ENCODE peak calls at places on chromosomes 6 and 20, in seven cellular contexts. U, F, T, B, P, A and R are unnamed samples.
A peak's percentile ranks its signal among the peaks of the same experiment; 100 is the strongest.

GRCh38 chr6:134168580-134169223 is 116.3 kb upstream of the SLC2A12 start:
- DNase-seq in B (no peak), T (no peak), A (no peak), U (no peak), P (no peak), F (no peak), R (no peak)

GRCh38 chr6:18405477-18406293 is 18.5 kb downstream of the RNF144B start:
- DNase-seq in B (no peak), U (no peak), F (no peak), T (no peak), A (no peak), P (peak; percentile 84), R (no peak)

GRCh38 chr20:59179988-59180387 is 16.4 kb downstream of the ZNF831 start:
- DNase-seq in P (no peak), U (no peak), T (no peak), A (no peak), F (no peak), B (no peak), R (no peak)

GRCh38 chr6:33276581-33276863 is 401 bp upstream of the B3GALT4 start:
- DNase-seq in B (no peak), F (no peak), P (no peak), U (no peak), A (no peak), T (no peak), R (no peak)

GRCh38 chr20:3864518-3864917 is 17.9 kb downstream of the MAVS start:
- DNase-seq in U (no peak), B (no peak), A (no peak), F (no peak), P (no peak), T (no peak), R (no peak)

GRCh38 chr6:138896104-138896756 is 91.8 kb downstream of the REPS1 start:
- DNase-seq in T (no peak), F (no peak), A (no peak), P (no peak), U (no peak), B (no peak), R (peak; percentile 47)

GRCh38 chr6:36605560-36606391 is 11.6 kb downstream of the SRSF3 start:
- DNase-seq in P (no peak), T (no peak), U (no peak), A (no peak), F (no peak), B (no peak), R (no peak)

GRCh38 chr6:12039540-12040459 is 27.7 kb downstream of the HIVEP1 start:
- DNase-seq in T (no peak), B (no peak), U (no peak), P (no peak), A (no peak), F (no peak), R (no peak)

GRCh38 chr20:51739722-51740249 is 28.4 kb downstream of the ATP9A start:
- DNase-seq in U (no peak), F (no peak), P (no peak), A (no peak), T (no peak), B (no peak), R (no peak)

GRCh38 chr20:64186071-64186598 is 21.9 kb downstream of the MYT1 start:
- DNase-seq in U (no peak), F (no peak), A (no peak), B (no peak), P (no peak), T (no peak), R (no peak)

GRCh38 chr6:31734703-31735500 is 1.4 kb downstream of the CLIC1 start:
- DNase-seq in P (peak; percentile 29), F (no peak), T (peak; percentile 85), U (no peak), A (peak; percentile 83), B (peak; percentile 65), R (peak; percentile 88)

GRCh38 chr6:101486124-101486523 is 92.6 kb downstream of the GRIK2 start:
- DNase-seq in P (no peak), A (no peak), T (no peak), F (no peak), U (no peak), B (no peak), R (no peak)

GRCh38 chr20:61911824-61912223 is 153.9 kb downstream of the TAF4 start:
- DNase-seq in A (no peak), U (no peak), F (no peak), P (no peak), B (no peak), T (no peak), R (peak; percentile 5)

GRCh38 chr6:34243131-34243771 is 5.6 kb downstream of the SMIM29 start:
- DNase-seq in U (no peak), A (no peak), F (no peak), B (no peak), P (no peak), T (no peak), R (no peak)

GRCh38 chr6:150667977-150668716 is 68.5 kb downstream of the PLEKHG1 start:
- DNase-seq in P (peak; percentile 55), U (no peak), F (no peak), B (no peak), T (no peak), A (peak; percentile 93), R (peak; percentile 43)

GRCh38 chr20:10501377-10501776 is 66.3 kb downstream of the SLX4IP start:
- DNase-seq in A (no peak), F (no peak), U (no peak), P (no peak), B (peak; percentile 15), T (peak; percentile 91), R (no peak)

GRCh38 chr20:7959484-7959883 is 19.2 kb upstream of the HAO1 start:
- DNase-seq in F (no peak), T (no peak), U (peak; percentile 12), P (no peak), A (no peak), B (no peak), R (no peak)

GRCh38 chr6:140401666-140402255 is 1027.3 kb upstream of the CITED2 start:
- DNase-seq in P (no peak), A (no peak), U (no peak), F (no peak), B (no peak), T (no peak), R (no peak)

GRCh38 chr20:60407938-60408337 is 449.7 kb downstream of the CDH26 start:
- DNase-seq in F (no peak), B (no peak), A (no peak), P (no peak), T (no peak), U (no peak), R (no peak)

GRCh38 chr6:139124887-139125672 is 9.8 kb upstream of the HECA start:
- DNase-seq in U (no peak), A (peak; percentile 88), T (peak; percentile 83), P (peak; percentile 53), B (peak; percentile 75), F (no peak), R (peak; percentile 90)

GRCh38 chr6:113630738-113631535 is 226.2 kb upstream of the MARCKS start:
- DNase-seq in B (peak; percentile 33), A (no peak), U (no peak), P (peak; percentile 51), F (no peak), T (no peak), R (peak; percentile 96)

GRCh38 chr6:11120273-11121005 is 8.9 kb upstream of the ERVFRD-1 start:
- DNase-seq in P (no peak), F (no peak), T (no peak), B (no peak), U (peak; percentile 17), A (no peak), R (no peak)

GRCh38 chr6:142950291-142950690 is 5.3 kb upstream of the HIVEP2 start:
- DNase-seq in B (no peak), T (no peak), A (no peak), F (no peak), P (no peak), U (no peak), R (no peak)

GRCh38 chr6:32087574-32088486 is 21.3 kb downstream of the TNXB start:
- DNase-seq in P (no peak), U (peak; percentile 16), F (peak; percentile 40), A (peak; percentile 86), T (peak; percentile 63), B (peak; percentile 78), R (peak; percentile 84)

GRCh38 chr6:157761331-157761921 is 61.6 kb upstream of the SNX9 start:
- DNase-seq in F (no peak), A (no peak), T (no peak), P (no peak), B (peak; percentile 61), U (no peak), R (peak; percentile 79)

GRCh38 chr6:17381429-17382147 is 11.8 kb upstream of the CAP2 start:
- DNase-seq in T (no peak), P (peak; percentile 64), U (no peak), B (no peak), F (no peak), A (no peak), R (no peak)

GRCh38 chr6:156887623-156888269 is 110.6 kb downstream of the ARID1B start:
- DNase-seq in P (no peak), A (no peak), U (no peak), T (no peak), B (no peak), F (no peak), R (no peak)

GRCh38 chr6:89409461-89410035 is 2.5 kb downstream of the RRAGD start:
- DNase-seq in A (no peak), P (no peak), T (no peak), U (no peak), F (no peak), B (no peak), R (no peak)

GRCh38 chr6:35047265-35048011 is 93.7 kb downstream of the TCP11 start:
- DNase-seq in F (no peak), B (no peak), A (no peak), U (no peak), P (peak; percentile 65), T (peak; percentile 94), R (no peak)

GRCh38 chr6:31359556-31359955 is 2.6 kb upstream of the HLA-B start:
- DNase-seq in B (no peak), F (no peak), A (no peak), U (no peak), T (no peak), P (no peak), R (no peak)

GRCh38 chr6:43758617-43759050 is 11.4 kb upstream of the VEGFA start:
- DNase-seq in P (no peak), B (peak; percentile 49), F (no peak), U (peak; percentile 48), A (peak; percentile 50), T (no peak), R (no peak)

GRCh38 chr6:108587258-108588059 is 26.7 kb downstream of the FOXO3 start:
- DNase-seq in P (peak; percentile 68), U (no peak), B (no peak), T (no peak), F (no peak), A (no peak), R (no peak)

GRCh38 chr20:46157076-46157592 is 39.0 kb downstream of the CD40 start:
- DNase-seq in F (no peak), T (no peak), U (no peak), B (no peak), P (no peak), A (no peak), R (no peak)

GRCh38 chr20:37526238-37526838 is 1.3 kb downstream of the BLCAP start:
- DNase-seq in P (no peak), U (no peak), B (no peak), T (peak; percentile 71), F (no peak), A (peak; percentile 47), R (peak; percentile 32)

GRCh38 chr20:51348866-51349265 is 193.7 kb downstream of the NFATC2 start:
- DNase-seq in F (no peak), T (no peak), B (no peak), P (no peak), U (no peak), A (no peak), R (no peak)

GRCh38 chr20:57653546-57653900 is 33.3 kb upstream of the ZBP1 start:
- DNase-seq in B (no peak), P (no peak), A (no peak), U (no peak), F (no peak), T (no peak), R (no peak)

GRCh38 chr6:31180500-31180899 is 10.0 kb upstream of the POU5F1 start:
- DNase-seq in T (no peak), A (no peak), U (no peak), F (peak; percentile 41), P (peak; percentile 9), B (peak; percentile 74), R (no peak)

GRCh38 chr6:40717411-40718057 is 130.4 kb upstream of the LRFN2 start:
- DNase-seq in A (no peak), U (no peak), T (no peak), B (no peak), F (no peak), P (no peak), R (no peak)